ENCODE peak calls at places on chromosomes 3 and 15, in four cellular contexts. P is transverse colon, J is tibial nerve, V is HepG2. Z is an unnamed sample.

GRCh38 chr3:32778389-32778788 is 39.4 kb upstream of the TRIM71 start:
- DNase-seq in P (no peak), J (no peak), V (peak; percentile 53), Z (peak; percentile 26)

GRCh38 chr3:188202358-188203138 is 48.6 kb downstream of the LPP start:
- DNase-seq in P (no peak), J (no peak), V (peak; percentile 16), Z (no peak)

GRCh38 chr3:49009391-49009790 is 2.2 kb downstream of the WDR6 start:
- DNase-seq in P (no peak), J (no peak), V (no peak), Z (no peak)

GRCh38 chr3:160804762-160805161 is 48.7 kb downstream of the PPM1L start:
- DNase-seq in P (peak; percentile 47), J (no peak), V (no peak), Z (peak; percentile 87)

GRCh38 chr3:1954632-1955031 is 144.0 kb upstream of the CNTN4 start:
- DNase-seq in P (no peak), J (no peak), V (no peak), Z (no peak)

GRCh38 chr3:126982125-126982521 is 792 bp upstream of the PLXNA1 start:
- DNase-seq in P (peak; percentile 39), J (no peak), V (no peak), Z (no peak)

GRCh38 chr3:36493051-36493450 is 112.7 kb downstream of the STAC start:
- DNase-seq in P (no peak), J (no peak), V (no peak), Z (no peak)

GRCh38 chr3:144549161-144549560 is 577.5 kb downstream of the DIPK2A start:
- DNase-seq in P (no peak), J (no peak), V (no peak), Z (no peak)

GRCh38 chr3:40996827-40997710 is 202.2 kb upstream of the CTNNB1 start:
- DNase-seq in P (no peak), J (no peak), V (no peak), Z (no peak)

GRCh38 chr15:101114146-101114545 is 137.7 kb downstream of the CHSY1 start:
- DNase-seq in P (no peak), J (no peak), V (no peak), Z (no peak)

GRCh38 chr3:119981386-119981785 is 112.9 kb downstream of the GSK3B start:
- DNase-seq in P (no peak), J (no peak), V (no peak), Z (no peak)

GRCh38 chr3:139448104-139448503 is 28.2 kb downstream of the RBP2 start:
- DNase-seq in P (no peak), J (no peak), V (no peak), Z (no peak)

GRCh38 chr15:101115887-101116680 is 135.8 kb downstream of the CHSY1 start:
- DNase-seq in P (no peak), J (peak; percentile 36), V (no peak), Z (peak; percentile 84)

GRCh38 chr15:77838595-77838994 is 205.9 kb upstream of the LINGO1 start:
- DNase-seq in P (no peak), J (no peak), V (no peak), Z (peak; percentile 28)

GRCh38 chr15:86491118-86491517 is 411.4 kb downstream of the AGBL1 start:
- DNase-seq in P (no peak), J (no peak), V (no peak), Z (no peak)

GRCh38 chr15:89315375-89315929 is 19.2 kb downstream of the POLG start:
- DNase-seq in P (no peak), J (no peak), V (peak; percentile 66), Z (no peak)

GRCh38 chr3:141049681-141050080 is 1.5 kb upstream of the SPSB4 start:
- DNase-seq in P (no peak), J (no peak), V (no peak), Z (no peak)

GRCh38 chr3:11989383-11990050 is 14.7 kb upstream of the SYN2 start:
- DNase-seq in P (no peak), J (no peak), V (no peak), Z (no peak)

GRCh38 chr15:43991235-43991634 is 164.4 kb downstream of the WDR76 start:
- DNase-seq in P (no peak), J (no peak), V (no peak), Z (no peak)

GRCh38 chr3:16132926-16133325 is 41.6 kb upstream of the GALNT15 start:
- DNase-seq in P (no peak), J (no peak), V (no peak), Z (no peak)

GRCh38 chr3:67241084-67241483 is 243.0 kb downstream of the KBTBD8 start:
- DNase-seq in P (no peak), J (no peak), V (no peak), Z (no peak)

GRCh38 chr15:25051399-25052154 is 96.8 kb downstream of the SNRPN start:
- DNase-seq in P (no peak), J (no peak), V (no peak), Z (peak; percentile 32)

GRCh38 chr3:58356054-58356453 is 23.4 kb downstream of the PXK start:
- DNase-seq in P (peak; percentile 13), J (no peak), V (no peak), Z (no peak)

GRCh38 chr3:144053121-144053520 is 81.5 kb downstream of the DIPK2A start:
- DNase-seq in P (no peak), J (no peak), V (no peak), Z (no peak)

GRCh38 chr3:195907730-195908438 is 467 bp downstream of the TNK2 start:
- DNase-seq in P (peak; percentile 71), J (no peak), V (no peak), Z (peak; percentile 76)

GRCh38 chr3:988790-989189 is 104.0 kb upstream of the CNTN6 start:
- DNase-seq in P (no peak), J (no peak), V (no peak), Z (no peak)

GRCh38 chr3:71226565-71227281 is 356.8 kb downstream of the FOXP1 start:
- DNase-seq in P (peak; percentile 19), J (no peak), V (no peak), Z (no peak)

GRCh38 chr3:177211503-177212277 is 14.4 kb upstream of the TBL1XR1 start:
- DNase-seq in P (peak; percentile 88), J (no peak), V (peak; percentile 74), Z (no peak)

GRCh38 chr3:166527325-166527724 is 690.1 kb upstream of the BCHE start:
- DNase-seq in P (no peak), J (no peak), V (no peak), Z (no peak)

GRCh38 chr15:62783303-62783957 is 259.1 kb upstream of the TPM1 start:
- DNase-seq in P (no peak), J (no peak), V (no peak), Z (no peak)

GRCh38 chr15:43127752-43128151 is 5.6 kb upstream of the TMEM62 start:
- DNase-seq in P (no peak), J (no peak), V (peak; percentile 69), Z (no peak)

GRCh38 chr15:85689729-85690128 is 105.0 kb downstream of the KLHL25 start:
- DNase-seq in P (peak; percentile 56), J (peak; percentile 52), V (no peak), Z (no peak)

GRCh38 chr15:31365655-31366127 is 39.1 kb downstream of the KLF13 start:
- DNase-seq in P (peak; percentile 96), J (peak; percentile 90), V (no peak), Z (peak; percentile 99)
- TF ChIP-seq POLR2A in P (peak; percentile 64), J (peak; percentile 55), V (no peak), Z (no peak)

DNA sequence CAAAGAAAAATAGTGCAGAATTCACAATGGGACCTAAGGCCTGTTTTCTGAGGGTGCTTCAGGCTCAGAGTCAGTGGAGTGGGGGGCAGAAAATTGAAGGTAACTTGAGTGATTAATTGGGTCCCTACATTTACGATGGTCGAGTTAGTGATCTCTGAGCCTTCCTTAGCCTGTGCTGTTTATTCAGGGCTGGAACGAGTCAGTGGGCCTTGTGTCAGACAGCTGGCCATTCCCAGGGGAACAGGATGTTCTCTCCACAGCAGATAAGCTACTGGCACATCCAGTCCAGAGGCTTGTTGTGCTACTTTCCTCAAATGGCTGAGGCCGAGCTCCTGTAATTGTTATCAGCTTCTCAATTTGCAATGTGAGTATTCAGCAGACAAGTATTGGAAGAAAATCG is 29.2 kb upstream of the CNTN3 start:
- DNase-seq in P (peak; percentile 10), J (peak; percentile 49), V (no peak), Z (peak; percentile 69)
- TF ChIP-seq EP300 in P (no peak), J (no peak), V (no peak), Z (no peak)

GRCh38 chr3:30353711-30354467 is 252.5 kb upstream of the TGFBR2 start:
- DNase-seq in P (peak; percentile 27), J (no peak), V (no peak), Z (no peak)
- H3K4me1 ChIP-seq in P (peaks cover 24% of the 10 kb centered on the region), J (peaks cover 24% of the 10 kb centered on the region), V (peaks cover 57% of the 10 kb centered on the region), Z (peaks cover 47% of the 10 kb centered on the region)

GRCh38 chr3:53235545-53235944 is 20.3 kb downstream of the TKT start:
- DNase-seq in P (no peak), J (no peak), V (no peak), Z (no peak)

GRCh38 chr3:53238051-53238850 is 17.6 kb downstream of the TKT start:
- DNase-seq in P (peak; percentile 51), J (no peak), V (peak; percentile 80), Z (no peak)

GRCh38 chr3:53234130-53234840 is 21.5 kb downstream of the TKT start:
- DNase-seq in P (no peak), J (no peak), V (no peak), Z (no peak)

GRCh38 chr3:53234841-53235232 is 21.0 kb downstream of the TKT start:
- DNase-seq in P (no peak), J (no peak), V (no peak), Z (no peak)

DNA sequence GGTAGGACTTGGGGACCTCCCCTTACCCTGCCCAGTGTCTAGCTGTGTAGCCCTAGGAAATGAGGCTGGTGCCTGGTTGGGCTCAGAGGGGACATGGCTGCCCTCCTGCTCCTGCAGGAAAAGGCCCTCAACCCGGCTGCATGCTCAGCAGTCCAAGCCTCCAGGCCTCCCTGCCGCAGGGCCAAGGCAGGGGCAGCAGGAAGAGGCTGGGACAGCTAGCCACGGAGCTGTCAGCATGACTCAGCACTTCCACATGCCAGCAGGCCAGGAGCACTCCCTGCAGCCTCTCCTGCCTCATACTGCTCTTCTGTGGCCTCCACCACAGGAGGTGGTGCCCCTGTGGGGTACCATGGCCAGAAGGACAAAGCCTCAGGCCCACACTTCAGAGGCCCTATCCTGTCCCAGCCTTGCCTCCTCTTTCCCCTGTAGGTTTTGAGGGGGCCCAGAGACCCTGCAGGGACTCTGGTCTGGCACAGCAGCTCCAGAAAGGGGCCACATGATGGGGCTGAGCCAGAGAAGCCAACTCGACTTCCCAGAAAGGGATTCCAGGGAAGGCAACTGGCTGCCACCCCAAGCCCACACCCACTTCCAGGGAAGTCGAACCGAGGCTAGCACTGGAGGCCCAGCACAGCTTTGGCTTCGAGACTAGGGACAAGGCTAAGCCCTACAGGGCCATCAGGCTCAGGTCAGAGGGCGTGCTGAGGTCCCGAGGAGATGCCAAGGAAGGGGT is 19.5 kb downstream of the TKT start:
- DNase-seq in P (peak; percentile 79), J (peak; percentile 40), V (peak; percentile 52), Z (peak; percentile 86)
- TF ChIP-seq POLR2A in P (no peak), J (no peak), V (no peak), Z (no peak)